ENCODE peak calls at places on chromosomes 1 and 21, in four cellular contexts. H, X, E and M are unnamed samples.

GRCh38 chr21:35367558-35367957 is 318.5 kb upstream of the RUNX1 start:
- DNase-seq in E (no peak), X (no peak), H (no peak), M (no peak)

GRCh38 chr1:4986266-4986665 is 331.9 kb downstream of the AJAP1 start:
- DNase-seq in E (no peak), X (no peak), H (no peak), M (no peak)

GRCh38 chr21:15004721-15005370 is 60.0 kb downstream of the NRIP1 start:
- DNase-seq in E (no peak), H (no peak), X (no peak), M (no peak)

GRCh38 chr1:88976235-88976634 is 16.2 kb downstream of the KYAT3 start:
- DNase-seq in E (no peak), X (no peak), H (no peak), M (no peak)

GRCh38 chr1:156814571-156815260 is 1.9 kb downstream of the SH2D2A start:
- DNase-seq in E (no peak), X (no peak), H (no peak), M (no peak)

GRCh38 chr1:117128323-117129079 is 7.0 kb upstream of the TRIM45 start:
- DNase-seq in H (no peak), X (peak; percentile 49), E (peak; percentile 47), M (no peak)

GRCh38 chr21:46052703-46053651 is 44.9 kb upstream of the COL6A2 start:
- DNase-seq in H (no peak), E (no peak), X (no peak), M (no peak)

GRCh38 chr1:154796303-154796892 is 73.7 kb downstream of the KCNN3 start:
- DNase-seq in E (no peak), H (no peak), X (no peak), M (no peak)

GRCh38 chr1:245604979-245605378 is 450.2 kb downstream of the KIF26B start:
- DNase-seq in X (no peak), H (no peak), E (no peak), M (no peak)

GRCh38 chr1:56835657-56836056 is 16.5 kb upstream of the FYB2 start:
- DNase-seq in E (no peak), H (no peak), X (no peak), M (peak; percentile 7)

GRCh38 chr1:56834137-56834900 is 15.1 kb upstream of the FYB2 start:
- DNase-seq in E (no peak), X (no peak), H (no peak), M (peak; percentile 32)

GRCh38 chr1:56833088-56833487 is 13.9 kb upstream of the FYB2 start:
- DNase-seq in H (no peak), E (no peak), X (no peak), M (no peak)

GRCh38 chr1:56830052-56830451 is 10.8 kb upstream of the FYB2 start:
- DNase-seq in H (no peak), E (no peak), X (no peak), M (no peak)

GRCh38 chr1:56831874-56832693 is 12.9 kb upstream of the FYB2 start:
- DNase-seq in H (peak; percentile 62), X (peak; percentile 74), E (peak; percentile 68), M (peak; percentile 46)
- TF ChIP-seq TEAD4 in H (no peak), X (no peak), E (no peak), M (no peak)

DNA sequence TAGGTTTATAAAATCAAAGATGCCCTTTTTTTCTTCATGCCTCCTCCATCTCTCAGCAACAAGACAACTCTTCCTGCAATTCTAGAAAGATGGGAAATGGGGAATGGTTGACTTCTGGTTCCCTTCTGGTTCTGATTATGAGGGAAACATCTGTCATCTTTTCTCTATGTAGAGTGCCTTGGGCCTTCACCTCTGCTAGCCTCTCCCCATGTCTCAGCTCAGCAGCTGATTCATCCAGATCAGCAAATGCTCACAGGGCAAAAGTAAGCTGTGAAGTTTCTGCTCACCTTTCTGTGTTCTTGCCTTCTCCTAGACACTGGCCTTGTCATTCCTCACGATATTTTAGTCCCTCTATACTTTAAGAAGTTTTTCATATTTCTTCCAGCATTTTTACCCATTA is 17.8 kb upstream of the BECN2 start:
- DNase-seq in E (no peak), H (no peak), X (no peak), M (no peak)
- TF ChIP-seq TEAD4 in E (no peak), H (no peak), X (no peak), M (no peak)

GRCh38 chr1:224632921-224633321 is 16.8 kb downstream of the CNIH3 start:
- DNase-seq in H (no peak), E (no peak), X (no peak), M (no peak)

GRCh38 chr1:224637936-224638335 is 21.8 kb downstream of the CNIH3 start:
- DNase-seq in X (no peak), H (no peak), E (no peak), M (no peak)

GRCh38 chr1:224637510-224637909 is 21.4 kb downstream of the CNIH3 start:
- DNase-seq in E (no peak), X (no peak), H (no peak), M (no peak)

GRCh38 chr1:224632381-224632871 is 16.3 kb downstream of the CNIH3 start:
- DNase-seq in X (no peak), E (no peak), H (no peak), M (no peak)

GRCh38 chr1:224635356-224635755 is 19.2 kb downstream of the CNIH3 start:
- DNase-seq in E (no peak), X (no peak), H (no peak), M (no peak)
- TF ChIP-seq TEAD4 in E (no peak), X (no peak), H (no peak), M (no peak)

DNA sequence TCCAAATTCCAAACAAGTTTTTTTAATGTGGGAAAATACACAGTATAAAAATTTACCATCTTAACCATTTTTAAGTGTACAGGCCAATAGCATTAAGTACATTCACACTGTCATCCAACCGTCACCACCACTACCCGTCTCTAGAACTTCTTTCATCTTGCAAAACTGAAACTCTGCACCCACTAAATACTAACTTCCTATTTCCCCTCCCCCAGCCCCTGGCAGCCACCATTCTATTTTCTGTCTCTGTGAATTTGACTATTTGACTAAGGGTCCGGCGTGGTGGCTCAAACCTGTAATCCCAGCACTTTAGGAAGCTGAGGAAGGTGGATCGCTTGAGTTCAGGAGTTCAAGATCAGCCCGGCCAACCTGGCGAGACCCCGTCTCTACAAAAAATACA is 36.1 kb downstream of the CLSTN1 start:
- DNase-seq in H (no peak), E (no peak), X (no peak), M (no peak)
- TF ChIP-seq TEAD4 in H (no peak), E (no peak), X (no peak), M (no peak)

GRCh38 chr21:32728455-32729237 is 833 bp upstream of the SYNJ1 start:
- DNase-seq in X (no peak), H (no peak), E (no peak), M (no peak)
- TF ChIP-seq TEAD4 in X (no peak), H (no peak), E (no peak), M (no peak)

DNA sequence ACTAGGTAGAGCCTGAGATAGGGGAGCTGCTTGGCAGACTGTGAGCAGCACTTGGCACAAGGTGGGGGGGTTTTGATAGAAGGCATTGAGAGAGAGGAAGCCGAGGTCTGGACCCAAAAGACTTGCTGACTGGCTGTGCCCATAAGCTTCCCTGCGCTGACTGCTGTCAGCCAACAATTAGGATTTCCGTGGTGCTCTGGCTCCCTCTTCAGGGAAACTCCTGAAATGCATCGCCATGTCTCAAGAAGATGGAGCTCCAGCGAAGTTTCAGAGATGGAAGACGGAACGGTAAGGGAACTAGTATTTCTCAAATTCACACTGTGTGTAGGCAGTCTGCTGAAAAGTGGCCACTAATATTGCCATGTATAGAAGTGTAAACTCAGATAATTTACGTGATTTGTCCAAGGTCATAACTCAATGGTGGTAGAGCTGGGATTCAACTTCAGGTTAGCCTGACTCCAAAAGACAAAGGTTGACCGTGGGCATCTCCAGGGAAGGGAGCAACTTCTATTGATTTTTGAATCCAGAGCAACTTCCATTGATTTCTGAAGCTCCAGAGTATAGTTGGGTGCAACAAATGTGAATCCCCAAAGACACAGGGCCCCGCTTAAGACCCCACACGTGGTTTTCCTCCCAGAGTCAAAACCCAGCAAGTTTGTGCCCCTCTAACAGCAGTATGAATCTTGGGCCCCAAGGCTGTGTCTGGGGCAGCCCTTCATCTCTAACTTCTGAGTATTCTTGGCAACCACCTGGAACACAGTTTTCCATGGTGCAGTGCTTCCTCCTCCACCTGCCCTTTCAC is 44.5 kb upstream of the CRNN start:
- DNase-seq in X (peak; percentile 75), H (peak; percentile 55), E (peak; percentile 49), M (no peak)
- TF ChIP-seq TEAD4 in X (no peak), H (no peak), E (no peak), M (no peak)

DNA sequence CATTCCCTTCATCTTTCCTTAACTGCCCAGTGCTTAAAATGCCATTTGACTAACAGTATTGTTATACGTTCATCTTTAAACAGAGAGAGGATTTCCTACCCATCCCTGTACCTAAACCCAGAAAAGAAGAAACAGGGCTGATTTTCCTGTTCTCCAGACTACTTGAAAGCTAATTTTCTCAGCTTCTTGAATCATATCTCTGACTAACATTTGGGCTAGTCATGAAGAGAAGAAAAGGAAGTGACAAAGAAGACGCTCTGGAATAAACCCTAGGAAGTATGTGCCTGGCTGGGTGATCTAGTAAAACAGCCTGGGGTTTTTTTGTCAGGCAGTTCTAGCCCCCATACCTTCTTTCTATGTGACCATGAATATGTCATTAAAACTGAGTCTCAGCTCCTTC is 44.8 kb upstream of the SGIP1 start:
- DNase-seq in X (no peak), E (no peak), H (no peak), M (no peak)
- TF ChIP-seq TEAD4 in X (no peak), E (no peak), H (no peak), M (no peak)

GRCh38 chr1:61077676-61078521 is 4.5 kb upstream of the NFIA start:
- DNase-seq in X (peak; percentile 99), E (peak; percentile 85), H (peak; percentile 88), M (peak; percentile 74)

GRCh38 chr1:61079898-61080336 is 2.4 kb upstream of the NFIA start:
- DNase-seq in X (peak; percentile 96), H (peak; percentile 74), E (peak; percentile 72), M (peak; percentile 56)

GRCh38 chr1:61078611-61079010 is 3.8 kb upstream of the NFIA start:
- DNase-seq in E (no peak), X (peak; percentile 65), H (no peak), M (no peak)

GRCh38 chr1:61080408-61081134 is 1.8 kb upstream of the NFIA start:
- DNase-seq in E (no peak), H (no peak), X (no peak), M (no peak)

DNA sequence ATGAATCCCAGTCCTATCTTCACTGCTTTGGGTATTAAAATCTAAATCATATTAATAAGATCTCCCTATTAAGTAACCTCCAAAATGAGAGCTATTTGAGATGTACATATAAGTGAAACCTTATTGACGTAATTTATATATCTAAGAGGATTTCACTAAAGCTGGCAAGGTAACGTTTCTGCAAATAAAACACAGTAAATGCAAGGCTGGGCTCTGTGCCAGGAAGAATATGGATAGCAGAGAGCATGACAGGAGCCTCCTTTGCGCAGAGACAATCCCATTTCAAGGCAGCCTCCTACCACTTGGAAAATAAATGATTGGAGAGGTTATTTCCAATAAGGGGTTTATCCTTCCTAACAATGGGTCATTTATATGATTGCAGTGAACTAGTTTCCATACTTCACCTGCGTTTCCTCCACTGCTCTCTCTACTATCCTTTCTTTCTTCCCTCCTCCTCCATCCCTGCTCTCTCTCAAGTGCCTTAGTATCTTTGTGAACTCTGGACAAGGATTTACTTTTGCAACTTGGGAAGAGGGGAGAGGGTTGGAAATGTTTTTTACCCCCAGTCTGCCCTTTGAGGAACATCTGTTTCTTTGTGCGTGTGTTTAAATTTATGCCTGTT is 3.0 kb upstream of the NFIA start:
- DNase-seq in X (peak; percentile 71), E (no peak), H (no peak), M (no peak)
- TF ChIP-seq TEAD4 in X (no peak), E (no peak), H (no peak), M (no peak)